ENCODE peak calls at places on chromosomes 6 and 20, in six cellular contexts. Q is left ventricle myocardium inferior; G is mucosa of descending colon; H is CD4-positive, CD25-positive, alpha-beta regulatory T cell; C is thyroid gland; N is BJ. T is an unnamed sample.
A peak's percentile ranks its signal among the peaks of the same experiment; 100 is the strongest.

GRCh38 chr6:142833054-142833453 is 111.9 kb downstream of the HIVEP2 start:
- DNase-seq in G (no peak), N (peak; percentile 74), H (peak; percentile 39), C (no peak), Q (no peak), T (no peak)

GRCh38 chr20:49037962-49038387 is 8.1 kb upstream of the CSE1L start:
- DNase-seq in G (no peak), C (no peak), H (peak; percentile 61), N (no peak), Q (no peak), T (no peak)

GRCh38 chr6:108559884-108560462 is 744 bp upstream of the FOXO3 start:
- DNase-seq in C (peak; percentile 71), G (peak; percentile 78), Q (no peak), H (no peak), N (no peak), T (no peak)

GRCh38 chr20:14523090-14523489 is 185.7 kb upstream of the FLRT3 start:
- DNase-seq in N (no peak), Q (no peak), H (no peak), G (no peak), C (no peak), T (no peak)

GRCh38 chr6:53790886-53791285 is 3.9 kb upstream of the LRRC1 start:
- DNase-seq in N (no peak), G (no peak), C (no peak), H (no peak), Q (no peak), T (no peak)

GRCh38 chr20:51100617-51101016 is 77.7 kb upstream of the KCNG1 start:
- DNase-seq in H (no peak), C (no peak), G (peak; percentile 62), Q (no peak), N (no peak), T (no peak)

GRCh38 chr20:62899633-62900051 is 26.7 kb downstream of the DIDO1 start:
- DNase-seq in H (no peak), C (no peak), G (no peak), Q (no peak), N (no peak), T (no peak)

GRCh38 chr20:59515013-59515905 is 89.1 kb upstream of the PHACTR3 start:
- DNase-seq in G (peak; percentile 78), C (peak; percentile 74), N (no peak), H (no peak), Q (peak; percentile 69), T (no peak)

GRCh38 chr6:16596890-16597331 is 164.3 kb downstream of the ATXN1 start:
- DNase-seq in G (no peak), C (no peak), Q (no peak), H (no peak), N (no peak), T (no peak)

GRCh38 chr6:144417686-144418085 is 132.6 kb downstream of the UTRN start:
- DNase-seq in G (no peak), H (no peak), N (no peak), Q (no peak), C (no peak), T (no peak)

DNA sequence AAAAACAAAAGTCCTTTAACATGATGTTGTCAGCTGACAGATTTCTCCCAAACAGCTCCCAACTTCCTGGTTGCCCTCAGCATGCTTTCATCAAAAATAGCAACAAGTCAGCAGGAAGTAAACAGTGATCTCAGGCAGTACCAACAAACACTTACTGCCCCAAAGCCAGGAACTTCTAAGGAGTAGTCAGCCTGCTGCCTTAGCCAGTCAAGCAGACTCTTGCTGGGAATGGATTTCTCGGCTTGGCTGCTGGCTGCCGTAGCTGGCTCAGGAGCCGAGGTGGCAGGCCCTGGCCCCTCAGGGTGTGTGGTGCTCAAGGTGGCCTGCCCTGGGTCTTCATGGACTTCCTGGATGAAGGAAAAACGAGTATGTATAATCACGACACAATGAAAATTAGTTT is 46.6 kb upstream of the EMILIN3 start:
- DNase-seq in H (no peak), C (no peak), N (no peak), Q (no peak), G (no peak), T (no peak)
- H3K36me3 ChIP-seq in H (peaks cover 92% of the 10 kb centered on the region), C (peaks cover 79% of the 10 kb centered on the region), N (peaks cover 26% of the 10 kb centered on the region), Q (peaks cover 85% of the 10 kb centered on the region), G (peaks cover 15% of the 10 kb centered on the region), T (peaks cover 88% of the 10 kb centered on the region)

GRCh38 chr6:157941101-157941863 is 40.4 kb upstream of the SYNJ2 start:
- DNase-seq in Q (no peak), G (no peak), N (no peak), H (no peak), C (no peak), T (no peak)

GRCh38 chr6:157929765-157930319 is 51.8 kb upstream of the SYNJ2 start:
- DNase-seq in Q (no peak), C (no peak), H (no peak), G (no peak), N (no peak), T (no peak)

GRCh38 chr6:157937318-157937717 is 44.3 kb upstream of the SYNJ2 start:
- DNase-seq in C (no peak), N (no peak), Q (no peak), H (no peak), G (no peak), T (no peak)

GRCh38 chr6:157935786-157936185 is 45.9 kb upstream of the SYNJ2 start:
- DNase-seq in G (no peak), C (no peak), N (no peak), Q (no peak), H (no peak), T (no peak)
- H3K36me3 ChIP-seq in G (no peaks in the 10 kb centered on the region), C (peaks cover 46% of the 10 kb centered on the region), N (peaks cover 13% of the 10 kb centered on the region), Q (peaks cover 98% of the 10 kb centered on the region), H (peaks cover 56% of the 10 kb centered on the region), T (peaks cover 64% of the 10 kb centered on the region)

GRCh38 chr6:152356659-152357058 is 280.5 kb downstream of the SYNE1 start:
- DNase-seq in N (no peak), H (peak; percentile 42), C (no peak), G (no peak), Q (no peak), T (no peak)
- H3K36me3 ChIP-seq in N (peaks cover 26% of the 10 kb centered on the region), H (no peaks in the 10 kb centered on the region), C (peaks cover 85% of the 10 kb centered on the region), G (no peaks in the 10 kb centered on the region), Q (peaks cover 83% of the 10 kb centered on the region), T (no peaks in the 10 kb centered on the region)

DNA sequence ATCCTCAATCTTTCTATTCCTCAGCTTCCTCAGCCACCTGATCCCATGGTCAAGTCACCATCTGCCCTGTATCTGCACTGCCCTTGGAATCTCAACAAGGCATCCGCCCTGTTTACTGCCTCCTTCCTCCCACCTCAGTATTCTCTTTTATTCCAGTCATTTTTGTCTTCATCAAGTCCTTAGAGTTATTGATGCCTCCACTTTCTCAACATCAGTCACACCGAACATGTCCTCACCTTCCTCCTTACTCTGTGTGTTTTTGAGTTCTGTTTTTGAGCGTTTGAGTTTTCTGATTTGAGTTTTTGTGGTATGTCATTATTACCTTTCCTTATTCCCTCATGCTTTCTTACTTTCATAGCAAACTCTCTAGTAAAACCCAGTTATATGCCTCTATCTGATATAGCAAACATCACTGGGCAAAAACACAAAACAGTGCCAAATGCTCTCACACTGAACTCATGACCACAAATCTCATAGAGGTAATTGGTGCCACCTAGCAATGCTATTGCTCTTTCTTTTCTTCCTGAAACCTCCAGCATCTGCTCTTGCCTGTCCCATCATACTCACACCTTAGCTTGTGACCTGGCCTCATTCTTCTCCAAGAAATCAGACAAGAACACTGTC is 11.8 kb upstream of the GNRH2 start:
- DNase-seq in Q (no peak), N (no peak), C (no peak), G (no peak), H (no peak), T (no peak)
- H3K36me3 ChIP-seq in Q (peaks cover 64% of the 10 kb centered on the region), N (peaks cover 29% of the 10 kb centered on the region), C (peaks cover 27% of the 10 kb centered on the region), G (peaks cover 10% of the 10 kb centered on the region), H (peaks cover 75% of the 10 kb centered on the region), T (peaks cover 44% of the 10 kb centered on the region)

GRCh38 chr6:52546678-52547077 is 30.2 kb downstream of the TRAM2 start:
- DNase-seq in H (no peak), Q (no peak), N (no peak), C (peak; percentile 51), G (no peak), T (no peak)

GRCh38 chr6:52545050-52545843 is 31.6 kb downstream of the TRAM2 start:
- DNase-seq in N (no peak), G (no peak), C (no peak), Q (no peak), H (no peak), T (no peak)

GRCh38 chr6:52544325-52545022 is 32.4 kb downstream of the TRAM2 start:
- DNase-seq in H (no peak), Q (no peak), C (no peak), G (no peak), N (no peak), T (no peak)

GRCh38 chr6:52546192-52546591 is 30.7 kb downstream of the TRAM2 start:
- DNase-seq in H (no peak), Q (no peak), N (no peak), G (no peak), C (no peak), T (no peak)

DNA sequence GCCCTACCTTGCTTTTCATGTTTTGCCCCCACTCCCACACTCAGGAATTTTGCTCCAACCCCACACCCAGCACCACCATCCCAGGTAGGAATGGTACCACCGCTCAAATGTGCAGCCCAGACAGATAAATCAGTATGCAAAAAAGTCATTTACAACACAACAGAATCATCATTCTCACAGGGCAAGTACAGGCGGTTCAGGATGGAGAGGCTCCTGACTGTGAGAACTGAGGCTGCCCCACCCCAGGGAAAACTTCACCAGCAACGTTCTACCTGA is 31.1 kb downstream of the TRAM2 start:
- DNase-seq in H (no peak), G (no peak), N (no peak), Q (no peak), C (no peak), T (no peak)
- H3K36me3 ChIP-seq in H (peaks cover 2% of the 10 kb centered on the region), G (no peaks in the 10 kb centered on the region), N (peaks cover 1% of the 10 kb centered on the region), Q (no peaks in the 10 kb centered on the region), C (no peaks in the 10 kb centered on the region), T (no peaks in the 10 kb centered on the region)

GRCh38 chr6:74091133-74091793 is 395.3 kb downstream of the CD109 start:
- DNase-seq in C (no peak), G (no peak), Q (no peak), N (no peak), H (peak; percentile 26), T (no peak)

GRCh38 chr6:74100719-74101287 is 404.8 kb downstream of the CD109 start:
- DNase-seq in G (no peak), N (no peak), C (no peak), Q (no peak), H (no peak), T (no peak)

GRCh38 chr6:74091794-74092157 is 395.8 kb downstream of the CD109 start:
- DNase-seq in G (no peak), H (no peak), C (no peak), N (no peak), Q (no peak), T (no peak)

GRCh38 chr6:74096329-74096728 is 400.3 kb downstream of the CD109 start:
- DNase-seq in Q (no peak), G (no peak), C (no peak), N (no peak), H (no peak), T (no peak)
- H3K36me3 ChIP-seq in Q (no peaks in the 10 kb centered on the region), G (no peaks in the 10 kb centered on the region), C (no peaks in the 10 kb centered on the region), N (no peaks in the 10 kb centered on the region), H (no peaks in the 10 kb centered on the region), T (no peaks in the 10 kb centered on the region)

DNA sequence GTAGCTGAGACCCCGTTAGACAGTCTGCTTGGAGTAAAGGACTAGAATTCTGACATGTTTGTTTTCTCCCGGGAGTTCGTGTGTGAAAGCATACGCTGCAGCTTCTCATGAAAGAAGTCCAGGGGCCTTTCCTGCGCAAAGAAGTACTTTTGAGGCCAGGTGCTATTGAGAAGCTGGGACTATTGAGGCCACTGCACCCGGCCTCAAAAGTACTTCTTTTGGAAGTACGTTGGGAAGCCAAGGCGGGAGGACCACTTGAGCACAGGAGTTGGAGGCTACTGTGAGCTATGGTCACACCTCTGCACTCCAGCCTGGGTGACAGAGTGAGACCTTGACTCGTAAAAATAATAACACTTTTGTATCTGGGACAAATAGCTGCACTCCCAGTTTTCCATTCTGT is 12.5 kb downstream of the STK35 start:
- DNase-seq in Q (no peak), H (no peak), N (no peak), G (no peak), C (no peak), T (no peak)
- H3K36me3 ChIP-seq in Q (peaks cover 26% of the 10 kb centered on the region), H (peaks cover 28% of the 10 kb centered on the region), N (peaks cover 6% of the 10 kb centered on the region), G (no peaks in the 10 kb centered on the region), C (peaks cover 14% of the 10 kb centered on the region), T (peaks cover 10% of the 10 kb centered on the region)

T was measured in effector memory CD4-positive, alpha-beta T cell.